ENCODE peak calls at places on chromosomes 5 and 9, in eight cellular contexts. L, S, M, P, E, T, B and I are unnamed samples.

GRCh38 chr5:77839691-77840090 is 63.6 kb upstream of the TBCA start:
- DNase-seq in L (no peak), S (no peak), M (no peak), P (no peak), E (no peak), T (no peak), B (no peak), I (no peak)

GRCh38 chr9:130320697-130321080 is 55.1 kb downstream of the HMCN2 start:
- DNase-seq in L (no peak), S (no peak), M (no peak), P (no peak), E (no peak), T (peak; percentile 45), B (no peak), I (no peak)

GRCh38 chr5:33184367-33184766 is 256.4 kb upstream of the TARS1 start:
- DNase-seq in L (no peak), S (no peak), M (no peak), P (no peak), E (no peak), T (no peak), B (no peak), I (no peak)

GRCh38 chr9:61669352-61669751 is 479.5 kb downstream of the SPATA31A7 start:
- DNase-seq in L (no peak), S (no peak), M (no peak), P (no peak), E (no peak), T (no peak), B (no peak), I (peak; percentile 29)

GRCh38 chr5:160188151-160188967 is 40.9 kb upstream of the FABP6 start:
- DNase-seq in L (peak; percentile 71), S (peak; percentile 29), M (peak; percentile 91), P (peak; percentile 88), E (peak; percentile 63), T (peak; percentile 94), B (peak; percentile 85), I (no peak)

GRCh38 chr9:135745686-135746324 is 43.8 kb downstream of the KCNT1 start:
- DNase-seq in L (no peak), S (no peak), M (no peak), P (no peak), E (no peak), T (no peak), B (no peak), I (no peak)

GRCh38 chr5:158317507-158317906 is 458.6 kb upstream of the CLINT1 start:
- DNase-seq in L (no peak), S (no peak), M (no peak), P (no peak), E (no peak), T (peak; percentile 35), B (no peak), I (no peak)

GRCh38 chr9:19416143-19416542 is 7.3 kb downstream of the ACER2 start:
- DNase-seq in L (no peak), S (no peak), M (no peak), P (peak; percentile 34), E (no peak), T (no peak), B (peak; percentile 68), I (no peak)

GRCh38 chr5:44729536-44729935 is 79.2 kb upstream of the MRPS30 start:
- DNase-seq in L (no peak), S (no peak), M (no peak), P (no peak), E (no peak), T (no peak), B (no peak), I (no peak)

GRCh38 chr5:11046160-11046559 is 285.1 kb upstream of the DAP start:
- DNase-seq in L (no peak), S (no peak), M (no peak), P (no peak), E (no peak), T (peak; percentile 93), B (no peak), I (no peak)

DNA sequence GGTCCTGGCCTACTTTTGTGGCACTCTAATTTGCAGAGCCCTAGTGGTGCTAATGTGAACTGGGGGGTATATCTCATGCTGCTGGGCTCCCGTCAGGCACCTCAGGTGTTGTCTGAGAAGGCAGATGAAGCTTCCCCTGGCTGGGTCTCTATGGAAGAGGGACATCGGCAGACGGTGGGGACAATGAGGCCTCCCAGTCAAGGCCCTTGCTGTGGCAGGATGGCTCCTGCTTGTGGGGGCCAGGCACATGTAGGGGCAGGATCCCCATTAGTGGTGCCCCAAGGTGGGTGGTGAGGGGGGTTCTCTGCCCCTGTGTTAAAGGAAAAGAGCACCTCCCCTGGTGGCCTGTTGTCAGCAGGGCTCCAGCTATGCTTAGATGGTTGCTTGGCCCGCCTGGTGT is 192.8 kb upstream of the S1PR3 start:
- DNase-seq in L (no peak), S (no peak), M (no peak), P (no peak), E (no peak), T (no peak), B (no peak), I (no peak)
- TF ChIP-seq CTCF in L (no peak), S (no peak), M (no peak), P (no peak), E (no peak), T (no peak), B (no peak), I (no peak)

GRCh38 chr9:124779368-124780059 is 2.6 kb downstream of the OLFML2A start:
- DNase-seq in L (no peak), S (no peak), M (peak; percentile 83), P (peak; percentile 80), E (no peak), T (peak; percentile 6), B (peak; percentile 96), I (peak; percentile 57)
- TF ChIP-seq CTCF in L (no peak), S (no peak), M (no peak), P (no peak), E (no peak), T (no peak), B (no peak), I (no peak)

DNA sequence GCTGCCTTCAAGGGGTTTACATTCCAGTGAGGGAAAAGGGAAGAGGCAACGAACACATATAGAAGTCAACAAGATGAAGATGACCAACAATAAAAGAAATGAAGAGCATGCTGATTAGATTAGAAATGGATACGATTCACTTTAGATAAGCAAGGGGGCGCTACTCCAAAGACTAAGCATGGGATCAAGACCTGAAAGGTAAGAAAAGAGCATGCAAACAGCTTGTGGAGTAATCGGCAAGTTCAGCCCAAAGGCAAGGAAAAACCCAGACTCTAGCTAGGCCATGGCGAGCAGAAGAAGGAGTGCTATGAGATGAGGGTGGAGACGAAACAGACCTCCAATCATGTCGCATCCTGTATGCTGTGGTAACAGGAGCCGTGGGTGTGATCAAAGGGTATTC is 124.4 kb downstream of the FANCC start:
- DNase-seq in L (no peak), S (no peak), M (no peak), P (no peak), E (no peak), T (no peak), B (no peak), I (no peak)
- TF ChIP-seq CTCF in L (no peak), S (no peak), M (no peak), P (no peak), E (no peak), T (peak; percentile 42), B (no peak), I (peak; percentile 24)

GRCh38 chr5:107670028-107670926 is 460 bp downstream of the EFNA5 start:
- DNase-seq in L (peak; percentile 22), S (peak; percentile 56), M (peak; percentile 47), P (peak; percentile 48), E (peak; percentile 51), T (peak; percentile 49), B (peak; percentile 26), I (peak; percentile 75)
- TF ChIP-seq CTCF in L (no peak), S (no peak), M (no peak), P (no peak), E (no peak), T (no peak), B (no peak), I (no peak)